ENCODE peak calls at places on chromosomes 5 and 9, in six cellular contexts. H is right atrium auricular region; K is CD4-positive, alpha-beta memory T cell; S is spleen; Z is astrocyte; T is CD8-positive, alpha-beta memory T cell. A is an unnamed sample. For H3K4me1, the result is how much of the 10 kb centered on the place peaks cover.

GRCh38 chr5:127995556-127995955 is 88.0 kb upstream of the SLC12A2 start:
- DNase-seq in K (no peak), T (no peak), H (no peak), S (no peak), Z (peak), A (peak)

GRCh38 chr9:94782367-94783120 is 56.0 kb downstream of the AOPEP start:
- DNase-seq in S (no peak), T (no peak), Z (peak), H (no peak), K (no peak), A (peak)

GRCh38 chr9:137028281-137029057 is 432 bp upstream of the ABCA2 start:
- DNase-seq in H (no peak), S (peak), K (peak), Z (no peak), T (peak), A (peak)

GRCh38 chr9:93292664-93293328 is 108.9 kb downstream of the WNK2 start:
- DNase-seq in T (no peak), H (no peak), S (peak), K (no peak), Z (no peak), A (no peak)

GRCh38 chr9:21754741-21755140 is 47.7 kb upstream of the MTAP start:
- DNase-seq in K (no peak), S (no peak), T (no peak), Z (no peak), H (no peak), A (no peak)

GRCh38 chr5:146039420-146039819 is 66.0 kb downstream of the PLAC8L1 start:
- DNase-seq in T (no peak), Z (no peak), S (no peak), H (no peak), K (no peak), A (no peak)

GRCh38 chr9:104961238-104961637 is 33.3 kb upstream of the ABCA1 start:
- DNase-seq in Z (peak), H (no peak), S (no peak), K (peak), T (peak), A (no peak)

GRCh38 chr9:122320346-122320995 is 50.4 kb upstream of the PTGS1 start:
- DNase-seq in K (no peak), H (no peak), T (no peak), Z (no peak), S (no peak), A (no peak)

GRCh38 chr5:177455036-177455660 is 8.5 kb downstream of the PRR7 start:
- DNase-seq in Z (peak), K (peak), T (peak), H (no peak), S (peak), A (peak)

GRCh38 chr9:134681061-134681661 is 39.6 kb downstream of the COL5A1 start:
- DNase-seq in T (no peak), K (no peak), Z (peak), H (no peak), S (peak), A (peak)

GRCh38 chr9:22033012-22033630 is 24.0 kb upstream of the CDKN2B start:
- DNase-seq in Z (no peak), T (no peak), H (no peak), S (no peak), K (no peak), A (no peak)

GRCh38 chr5:56833325-56833724 is 18.0 kb downstream of the MAP3K1 start:
- DNase-seq in Z (no peak), T (no peak), S (peak), H (no peak), K (no peak), A (no peak)

GRCh38 chr9:101326501-101326900 is 58.3 kb downstream of the BAAT start:
- DNase-seq in S (no peak), Z (peak), T (no peak), H (no peak), K (no peak), A (no peak)

GRCh38 chr5:113090336-113091106 is 113.9 kb downstream of the DCP2 start:
- DNase-seq in S (no peak), H (no peak), K (no peak), Z (peak), T (no peak), A (no peak)

GRCh38 chr9:6894135-6894534 is 136.4 kb downstream of the KDM4C start:
- DNase-seq in K (no peak), S (no peak), T (no peak), Z (no peak), H (no peak), A (no peak)

GRCh38 chr5:29185558-29185957 is 2007.9 kb upstream of the CDH6 start:
- DNase-seq in Z (no peak), S (no peak), T (no peak), H (no peak), K (no peak), A (no peak)

GRCh38 chr5:122844136-122844915 is 1.1 kb upstream of the SNX24 start:
- DNase-seq in S (no peak), H (no peak), Z (no peak), T (no peak), K (no peak), A (peak)

GRCh38 chr9:113589890-113590289 is 126.4 kb downstream of the RGS3 start:
- DNase-seq in H (no peak), Z (no peak), S (peak), K (no peak), T (no peak), A (peak)

GRCh38 chr5:132095077-132095744 is 21.6 kb downstream of the CSF2 start:
- DNase-seq in Z (no peak), K (peak), T (peak), S (no peak), H (peak), A (no peak)

GRCh38 chr9:70435948-70436347 is 21.5 kb upstream of the KLF9 start:
- DNase-seq in H (peak), T (no peak), K (no peak), Z (peak), S (no peak), A (peak)

GRCh38 chr5:136249678-136250266 is 56.8 kb upstream of the SMIM32 start:
- DNase-seq in T (no peak), K (no peak), S (no peak), Z (peak), H (no peak), A (peak)

GRCh38 chr9:87725900-87726709 is at the start of gene CTSL:
- DNase-seq in K (peak), S (peak), H (peak), Z (peak), T (peak), A (peak)

GRCh38 chr5:112779531-112779930 is 41.8 kb downstream of the APC start:
- DNase-seq in Z (peak), T (no peak), K (no peak), H (no peak), S (no peak), A (peak)

GRCh38 chr9:116270559-116270958 is 117.0 kb downstream of the PAPPA start:
- DNase-seq in Z (no peak), T (no peak), S (no peak), H (no peak), K (no peak), A (peak)

GRCh38 chr5:167143726-167144125 is 1147.7 kb upstream of the WWC1 start:
- DNase-seq in S (no peak), Z (no peak), T (no peak), H (no peak), K (no peak), A (no peak)

GRCh38 chr9:78806492-78807160 is 509.7 kb downstream of the PSAT1 start:
- DNase-seq in T (no peak), K (no peak), S (no peak), H (no peak), Z (no peak), A (peak)

GRCh38 chr5:5103249-5103648 is 36.9 kb upstream of the ADAMTS16 start:
- DNase-seq in H (no peak), K (no peak), Z (peak), T (no peak), S (no peak), A (no peak)

GRCh38 chr5:103120607-103121200 is 603 bp downstream of the PPIP5K2 start:
- DNase-seq in T (no peak), S (no peak), Z (peak), H (no peak), K (no peak), A (peak)

GRCh38 chr5:65021527-65022226 is 252.9 kb downstream of the CWC27 start:
- DNase-seq in T (no peak), K (no peak), H (no peak), S (no peak), Z (no peak), A (no peak)

GRCh38 chr9:114373960-114374730 is 13.6 kb downstream of the AKNA start:
- DNase-seq in K (no peak), H (no peak), Z (no peak), S (peak), T (no peak), A (no peak)

GRCh38 chr5:74953961-74954720 is 88.0 kb upstream of the FAM169A start:
- DNase-seq in T (no peak), S (no peak), Z (peak), H (no peak), K (no peak), A (peak)

GRCh38 chr5:112776301-112776856 is 38.7 kb downstream of the APC start:
- DNase-seq in H (no peak), K (no peak), T (no peak), Z (peak), S (no peak), A (peak)

GRCh38 chr9:115198018-115198417 is 80.1 kb upstream of the TNC start:
- DNase-seq in T (no peak), K (no peak), Z (peak), H (no peak), S (no peak), A (peak)

GRCh38 chr9:99177576-99178365 is 44.0 kb downstream of the ALG2 start:
- DNase-seq in K (no peak), T (no peak), Z (no peak), H (no peak), S (no peak), A (no peak)

GRCh38 chr5:88889165-88890069 is 6.4 kb upstream of the MEF2C start:
- DNase-seq in Z (peak), H (peak), K (no peak), S (peak), T (no peak), A (peak)

GRCh38 chr9:116055536-116055935 is 98.1 kb upstream of the PAPPA start:
- DNase-seq in S (no peak), K (no peak), T (no peak), Z (no peak), H (no peak), A (no peak)

GRCh38 chr9:130042931-130043653 is at the start of gene FNBP1:
- DNase-seq in T (peak), Z (peak), H (peak), K (peak), S (peak), A (peak)

GRCh38 chr9:130040901-130041647 is 1.9 kb downstream of the FNBP1 start:
- DNase-seq in S (no peak), T (no peak), Z (no peak), H (no peak), K (no peak), A (no peak)

GRCh38 chr9:130042406-130042930 is 521 bp downstream of the FNBP1 start:
- DNase-seq in Z (no peak), S (peak), K (no peak), T (peak), H (no peak), A (peak)

GRCh38 chr9:130041648-130042405 is 1.2 kb downstream of the FNBP1 start:
- DNase-seq in K (no peak), H (no peak), Z (no peak), T (no peak), S (peak), A (peak)

DNA sequence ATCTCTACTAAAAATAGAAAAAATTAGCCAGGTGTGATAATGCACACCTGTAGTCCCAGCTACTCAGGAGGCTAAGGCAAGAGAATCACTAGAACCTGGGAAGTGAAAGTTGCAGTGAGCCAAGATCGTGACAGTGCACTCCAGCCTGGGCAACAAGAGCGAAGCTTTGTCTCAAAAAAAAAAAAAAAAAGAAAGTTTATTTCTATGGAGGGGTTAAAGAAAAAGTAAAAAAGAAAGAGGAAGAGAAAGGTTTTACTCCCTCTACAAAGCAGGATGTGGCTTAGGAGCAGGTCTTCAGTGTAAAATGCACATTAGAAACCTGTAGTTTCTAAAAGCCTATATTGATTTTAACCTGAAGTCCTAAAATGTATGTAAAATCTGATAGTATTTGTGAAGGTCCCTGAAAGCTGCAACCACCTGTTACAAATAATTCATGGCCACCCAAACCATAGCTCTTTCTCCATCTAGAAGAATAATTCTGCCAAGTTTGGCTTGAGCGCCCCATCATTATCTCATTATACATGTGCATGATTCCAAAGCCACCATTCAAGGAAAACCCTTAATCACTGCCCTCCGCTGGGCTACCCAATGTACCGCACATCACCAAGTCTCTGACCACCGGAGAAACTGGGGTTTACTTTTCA is 3.4 kb downstream of the FNBP1 start:
- DNase-seq in K (peak), T (no peak), H (peak), Z (no peak), S (no peak), A (no peak)
- H3K4me1 ChIP-seq in K (half or more), T (under half), H (under half), Z (under half), S (under half), A (under half)

DNA sequence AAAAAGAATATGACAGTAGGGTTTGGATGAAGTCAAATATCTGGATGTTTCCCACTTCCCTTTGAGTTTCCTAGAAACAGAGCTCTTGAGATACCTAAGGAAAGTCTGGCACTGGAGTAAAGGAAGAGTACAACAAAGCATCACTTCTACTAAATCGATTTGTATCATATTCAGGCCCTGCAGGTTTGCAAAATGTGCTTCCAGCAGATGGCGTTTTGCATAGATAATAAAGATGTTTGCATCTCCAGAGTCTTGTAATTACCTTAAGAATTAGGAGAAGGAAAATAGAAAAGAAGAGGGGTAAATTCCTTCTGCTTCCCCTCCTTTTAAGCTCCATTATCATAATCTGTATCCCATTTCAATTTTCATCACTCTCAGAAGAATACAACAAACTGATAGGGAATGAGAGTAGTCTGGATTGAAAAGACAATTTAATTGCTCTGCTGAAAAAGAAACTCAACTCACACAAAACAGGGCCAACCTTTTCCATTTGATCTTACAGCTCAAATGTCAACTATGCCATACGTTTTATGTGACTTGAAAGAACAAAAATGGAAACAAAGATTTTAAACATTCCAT is 380.4 kb downstream of the PTPRD start:
- DNase-seq in K (no peak), H (no peak), T (no peak), Z (peak), S (no peak), A (peak)
- H3K4me1 ChIP-seq in K (under half), H (under half), T (under half), Z (under half), S (under half), A (under half)

DNA sequence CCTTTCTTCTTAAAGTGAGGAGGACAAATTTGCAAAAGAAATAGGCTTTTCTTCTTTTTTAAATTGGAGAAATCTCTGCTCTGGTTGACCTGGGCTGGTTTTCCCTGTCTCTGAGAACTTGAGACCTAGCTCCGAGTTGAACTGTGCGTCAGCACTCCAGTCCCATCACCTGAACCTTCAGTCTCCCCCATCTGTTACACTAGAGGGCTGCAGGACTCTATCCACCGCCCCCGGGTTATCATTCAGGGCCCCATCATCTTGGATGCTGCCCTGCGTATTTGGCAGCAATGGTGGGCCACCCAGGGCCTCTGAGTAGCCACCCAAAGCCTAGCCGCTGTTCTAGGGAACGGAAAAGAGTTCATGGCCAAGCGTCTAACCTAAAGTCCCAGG is 2.5 kb downstream of the FOXE1 start:
- DNase-seq in S (no peak), T (no peak), H (peak), Z (no peak), K (no peak), A (no peak)
- H3K4me1 ChIP-seq in S (under half), T (under half), H (under half), Z (under half), K (under half), A (under half)

DNA sequence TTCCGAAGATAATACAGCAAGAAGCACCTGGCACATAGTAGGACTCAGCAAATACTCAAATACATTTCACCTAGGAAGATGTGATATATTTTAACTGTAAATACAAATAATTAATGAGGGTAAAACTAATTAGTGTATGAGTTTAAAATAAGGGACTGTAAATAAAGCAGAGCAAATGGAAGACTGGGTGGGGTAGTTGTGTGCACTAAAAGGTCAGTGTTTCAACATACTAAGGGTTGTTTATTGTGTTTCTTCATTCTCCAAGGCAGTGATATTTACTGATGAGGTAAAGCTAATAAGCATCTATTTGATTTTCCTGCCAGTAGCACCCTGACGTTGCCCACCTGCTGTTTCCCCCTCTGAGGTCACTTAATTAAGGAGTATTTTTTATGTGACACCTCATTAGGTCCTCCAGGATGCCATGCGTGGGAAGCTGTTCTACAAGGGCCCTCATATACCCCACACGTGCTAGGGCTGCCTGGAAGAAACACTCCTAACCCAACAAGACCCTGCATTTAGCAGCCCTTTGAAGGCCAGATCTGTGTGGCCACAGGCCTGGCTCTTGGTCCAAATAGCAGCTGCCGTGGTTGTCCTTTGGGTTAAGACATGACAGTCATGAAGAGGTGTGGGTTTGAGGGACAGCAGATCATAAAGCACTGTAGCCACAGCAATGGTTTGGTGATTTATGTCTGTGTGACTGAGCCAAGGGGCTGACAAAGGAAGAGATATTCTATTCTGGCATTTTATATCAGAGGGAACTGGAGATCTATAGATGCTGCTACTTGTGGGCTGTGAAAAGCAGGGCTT is 97.5 kb upstream of the RPS23 start:
- DNase-seq in T (no peak), Z (peak), K (no peak), S (no peak), H (no peak), A (no peak)
- H3K4me1 ChIP-seq in T (under half), Z (under half), K (under half), S (under half), H (under half), A (under half)

GRCh38 chr9:550267-550790 is 291.2 kb upstream of the DMRT1 start:
- DNase-seq in H (no peak), S (no peak), T (no peak), Z (no peak), K (no peak), A (no peak)
- H3K4me1 ChIP-seq in H (under half), S (under half), T (under half), Z (under half), K (under half), A (under half)

GRCh38 chr9:125317704-125318103 is 56.1 kb downstream of the GAPVD1 start:
- DNase-seq in K (no peak), H (no peak), S (no peak), T (no peak), Z (no peak), A (no peak)
- H3K4me1 ChIP-seq in K (under half), H (under half), S (under half), T (under half), Z (under half), A (under half)

DNA sequence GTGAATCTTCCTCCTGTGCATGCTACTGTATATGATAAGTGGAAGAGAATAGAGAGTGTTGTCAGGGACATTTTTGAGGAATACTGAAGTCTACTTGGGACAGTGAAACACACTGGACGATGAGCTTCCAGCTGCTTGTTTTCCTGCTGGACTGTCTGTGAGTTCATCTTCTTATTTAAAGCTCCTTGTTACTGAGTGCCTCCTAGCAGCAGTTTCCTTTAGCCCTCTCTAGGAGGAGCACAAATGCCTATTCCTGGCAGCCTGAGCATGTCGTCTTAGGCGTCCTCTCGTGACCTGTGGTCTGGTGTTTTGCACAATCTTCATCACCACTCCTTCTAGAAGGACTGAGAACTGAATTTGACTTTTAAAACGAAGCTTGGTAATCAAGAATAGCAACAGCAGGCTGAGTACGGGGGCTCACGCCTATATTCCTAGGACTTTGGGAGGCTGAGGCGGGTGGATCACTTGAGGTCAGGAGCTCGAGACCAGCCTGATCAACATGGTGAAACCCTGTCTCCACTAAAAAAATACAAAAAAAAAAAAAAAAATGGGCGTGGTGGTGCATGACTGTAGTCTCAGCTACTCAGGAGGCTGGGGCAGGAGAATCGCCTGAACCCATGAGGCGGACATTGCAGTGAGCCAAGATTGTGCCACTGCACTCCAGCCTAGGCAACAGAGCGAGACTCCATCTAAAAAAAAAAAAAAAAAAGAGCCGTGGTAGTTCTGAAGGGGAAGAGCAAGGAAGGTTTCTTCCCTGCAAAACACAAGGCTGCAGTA is 44.0 kb downstream of the ANKRD33B start:
- DNase-seq in S (no peak), K (no peak), T (no peak), H (peak), Z (peak), A (no peak)
- H3K4me1 ChIP-seq in S (under half), K (under half), T (under half), H (under half), Z (under half), A (under half)

A was measured in adipocyte.